ENCODE peak calls at places on chromosomes 13 and 19, in nine cellular contexts. T, I, A, J, E, S, F, X and K are unnamed samples.

GRCh38 chr19:49434907-49435577 is 6.3 kb downstream of the SLC17A7 start:
- DNase-seq in J (no peak), A (no peak), T (no peak), F (no peak), E (no peak), S (no peak), I (no peak), X (no peak), K (no peak)

GRCh38 chr13:101552797-101553196 is 100.3 kb downstream of the ITGBL1 start:
- DNase-seq in F (no peak), X (peak; percentile 55), J (no peak), E (peak; percentile 26), I (no peak), S (peak; percentile 41), A (no peak), T (peak; percentile 79), K (no peak)

GRCh38 chr13:29917573-29918091 is 67.2 kb upstream of the UBL3 start:
- DNase-seq in J (no peak), X (peak; percentile 48), S (no peak), E (no peak), I (no peak), F (no peak), A (no peak), T (no peak), K (no peak)

GRCh38 chr13:52411629-52412028 is 5.7 kb upstream of the THSD1 start:
- DNase-seq in X (peak; percentile 81), S (no peak), F (no peak), E (peak; percentile 100), T (peak; percentile 79), I (peak; percentile 21), A (no peak), J (no peak), K (peak; percentile 45)

GRCh38 chr19:47821460-47822020 is at the start of gene CRX:
- DNase-seq in X (no peak), S (no peak), E (no peak), J (no peak), F (no peak), I (no peak), A (no peak), T (no peak), K (no peak)

GRCh38 chr13:58239774-58240268 is 608.3 kb downstream of the PCDH17 start:
- DNase-seq in T (no peak), I (no peak), E (no peak), A (no peak), S (no peak), J (no peak), F (no peak), X (no peak), K (no peak)

GRCh38 chr19:3983542-3983914 is 1.7 kb downstream of the EEF2 start:
- DNase-seq in T (no peak), X (no peak), I (no peak), S (no peak), F (no peak), A (no peak), J (no peak), E (no peak), K (no peak)

GRCh38 chr13:73850104-73850898 is 283.9 kb downstream of the KLF12 start:
- DNase-seq in T (no peak), E (no peak), J (no peak), I (no peak), S (no peak), X (no peak), A (no peak), F (no peak), K (no peak)

GRCh38 chr13:112245959-112246358 is 130.2 kb upstream of the SPACA7 start:
- DNase-seq in S (no peak), A (peak; percentile 34), T (no peak), J (no peak), F (no peak), E (no peak), I (no peak), X (no peak), K (no peak)

GRCh38 chr13:27924529-27925141 is 4.8 kb downstream of the PDX1 start:
- DNase-seq in J (no peak), F (no peak), A (no peak), E (no peak), X (no peak), S (no peak), T (no peak), I (no peak), K (no peak)

GRCh38 chr13:24631922-24632321 is 48.3 kb upstream of the ATP12A start:
- DNase-seq in J (no peak), I (no peak), X (no peak), A (no peak), F (no peak), T (no peak), E (no peak), S (no peak), K (no peak)

GRCh38 chr13:37914781-37915391 is 45.3 kb upstream of the TRPC4 start:
- DNase-seq in F (no peak), S (no peak), E (peak; percentile 94), X (peak; percentile 11), T (peak; percentile 12), J (no peak), A (no peak), I (no peak), K (no peak)

GRCh38 chr19:33580645-33581037 is 41.1 kb upstream of the CHST8 start:
- DNase-seq in E (no peak), F (no peak), S (no peak), X (no peak), J (no peak), A (no peak), I (no peak), T (no peak), K (no peak)

GRCh38 chr19:24054044-24054935 is 32.7 kb upstream of the ZNF254 start:
- DNase-seq in I (peak; percentile 58), J (no peak), X (peak; percentile 95), S (peak; percentile 72), A (no peak), F (no peak), E (peak; percentile 100), T (peak; percentile 90), K (peak; percentile 57)

GRCh38 chr13:72567566-72567965 is 159.9 kb downstream of the MZT1 start:
- DNase-seq in S (no peak), I (no peak), F (no peak), J (no peak), T (no peak), X (no peak), E (no peak), A (no peak), K (no peak)

GRCh38 chr13:72570019-72570418 is 157.4 kb downstream of the MZT1 start:
- DNase-seq in S (no peak), T (no peak), J (no peak), A (no peak), I (no peak), X (no peak), E (peak; percentile 7), F (no peak), K (no peak)

GRCh38 chr13:72561791-72562190 is 165.6 kb downstream of the MZT1 start:
- DNase-seq in I (no peak), X (no peak), T (no peak), S (no peak), J (no peak), A (no peak), E (no peak), F (no peak), K (no peak)

GRCh38 chr13:72562686-72563085 is 164.7 kb downstream of the MZT1 start:
- DNase-seq in J (no peak), A (no peak), E (no peak), S (no peak), F (no peak), T (no peak), I (no peak), X (no peak), K (no peak)

GRCh38 chr13:72565893-72566292 is 161.5 kb downstream of the MZT1 start:
- DNase-seq in J (no peak), I (no peak), X (peak; percentile 15), S (no peak), A (no peak), E (peak; percentile 40), T (peak; percentile 1), F (no peak), K (no peak)
- TF ChIP-seq CTCF in J (peak; percentile 52), I (peak; percentile 72), X (peak; percentile 53), S (peak; percentile 54), A (peak; percentile 53), E (peak; percentile 37), T (peak; percentile 38), F (peak; percentile 31), K (peak; percentile 37)

GRCh38 chr19:6718741-6719539 is 1.5 kb downstream of the C3 start:
- DNase-seq in A (peak; percentile 88), E (no peak), F (no peak), I (no peak), J (no peak), X (no peak), T (no peak), S (no peak), K (no peak)

GRCh38 chr19:6720369-6721112 is at the start of gene C3:
- DNase-seq in S (no peak), J (no peak), I (no peak), E (peak; percentile 68), T (peak; percentile 70), A (peak; percentile 83), X (peak; percentile 26), F (no peak), K (no peak)

GRCh38 chr19:6719992-6720368 is 470 bp downstream of the C3 start:
- DNase-seq in T (no peak), X (no peak), A (no peak), J (no peak), F (no peak), I (no peak), E (no peak), S (no peak), K (no peak)

GRCh38 chr19:6718111-6718740 is 2.2 kb downstream of the C3 start:
- DNase-seq in F (no peak), J (no peak), A (no peak), T (no peak), E (no peak), S (no peak), I (no peak), X (no peak), K (no peak)

DNA sequence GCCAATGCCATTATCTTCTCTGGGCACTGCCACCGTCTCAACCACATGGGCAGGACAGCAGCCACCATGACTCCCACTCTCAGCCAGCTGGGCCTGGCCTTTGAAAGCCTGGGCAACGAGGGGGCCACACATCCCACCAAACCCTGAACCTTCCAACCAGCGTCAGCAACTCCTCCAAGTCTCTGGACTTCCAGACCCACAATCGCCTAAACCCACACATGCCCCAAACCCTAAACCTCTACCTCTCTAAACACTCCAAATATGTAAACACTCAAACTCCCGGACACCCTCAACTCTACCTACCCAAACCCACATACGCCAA is 949 bp downstream of the C3 start:
- DNase-seq in S (no peak), J (no peak), I (no peak), X (no peak), T (no peak), E (no peak), A (no peak), F (no peak), K (no peak)
- H3K4me3 ChIP-seq in S (no peak overlapping the region), J (peak overlapping the region; percentile 15), I (no peak overlapping the region), X (no peak overlapping the region), T (no peak overlapping the region), E (no peak overlapping the region), A (peak overlapping the region; percentile 49), F (no peak overlapping the region), K (no peak overlapping the region)

GRCh38 chr13:26183416-26183815 is 38.7 kb downstream of the RNF6 start:
- DNase-seq in S (no peak), T (no peak), A (no peak), E (no peak), I (no peak), J (no peak), X (no peak), F (no peak), K (no peak)
- TF ChIP-seq CTCF in S (no peak), T (no peak), A (no peak), E (no peak), I (no peak), J (no peak), X (no peak), F (no peak), K (no peak)

GRCh38 chr19:40282920-40283319 is 2.2 kb downstream of the AKT2 start:
- DNase-seq in X (peak; percentile 22), F (no peak), T (peak; percentile 68), A (no peak), J (no peak), E (no peak), I (no peak), S (peak; percentile 31), K (peak; percentile 29)
- H3K4me3 ChIP-seq in X (no peak overlapping the region), F (no peak overlapping the region), T (no peak overlapping the region), A (no peak overlapping the region), J (no peak overlapping the region), E (no peak overlapping the region), I (peak overlapping the region; percentile 83), S (no peak overlapping the region), K (no peak overlapping the region)